ENCODE peak calls at places on chromosome 6, in seven cellular contexts. Z is GM23338, K is OCI-LY7, N is neural progenitor cell, R is GM23248, T is hepatocyte, H is PC-3. M is an unnamed sample.

GRCh38 chr6:66662196-66662595 is 955.2 kb upstream of the EYS start:
- DNase-seq in K (no peak), R (peak; percentile 2), Z (peak; percentile 45), T (peak; percentile 28), H (peak; percentile 52), N (peak; percentile 17), M (no peak)

GRCh38 chr6:2157441-2158127 is 87.8 kb downstream of the GMDS start:
- DNase-seq in R (peak; percentile 87), Z (no peak), N (no peak), T (no peak), K (no peak), H (no peak), M (peak; percentile 48)

GRCh38 chr6:79731471-79731870 is 100.3 kb downstream of the SH3BGRL2 start:
- DNase-seq in H (no peak), K (no peak), R (no peak), N (peak; percentile 87), T (no peak), Z (no peak), M (no peak)

GRCh38 chr6:125099211-125100017 is 54.2 kb upstream of the TPD52L1 start:
- DNase-seq in H (peak; percentile 60), N (peak; percentile 72), R (peak; percentile 82), T (peak; percentile 71), Z (peak; percentile 79), K (no peak), M (peak; percentile 49)

GRCh38 chr6:134123666-134124208 is 71.3 kb upstream of the SLC2A12 start:
- DNase-seq in N (peak; percentile 72), H (peak; percentile 74), R (peak; percentile 81), T (peak; percentile 74), K (peak; percentile 57), Z (peak; percentile 88), M (peak; percentile 94)

GRCh38 chr6:20448828-20449227 is 47.1 kb downstream of the E2F3 start:
- DNase-seq in R (no peak), K (no peak), T (peak; percentile 19), H (no peak), N (no peak), Z (no peak), M (no peak)

GRCh38 chr6:168031411-168032382 is 34.2 kb downstream of the KIF25 start:
- DNase-seq in H (no peak), K (no peak), T (no peak), Z (no peak), N (no peak), R (peak; percentile 79), M (no peak)

GRCh38 chr6:93424303-93425064 is 5.1 kb upstream of the EPHA7 start:
- DNase-seq in T (peak; percentile 39), K (peak; percentile 1), Z (peak; percentile 68), H (peak; percentile 29), N (peak; percentile 20), R (peak; percentile 30), M (no peak)

GRCh38 chr6:153150400-153150766 is 19.3 kb upstream of the RGS17 start:
- DNase-seq in Z (no peak), R (no peak), N (no peak), H (no peak), K (no peak), T (no peak), M (no peak)

GRCh38 chr6:27541212-27541931 is 68.5 kb upstream of the ZNF184 start:
- DNase-seq in T (no peak), H (peak; percentile 61), R (no peak), N (peak; percentile 39), Z (peak; percentile 71), K (no peak), M (peak; percentile 68)

GRCh38 chr6:156691018-156691417 is 86.2 kb upstream of the ARID1B start:
- DNase-seq in N (no peak), T (no peak), K (peak; percentile 52), Z (no peak), H (no peak), R (no peak), M (no peak)

GRCh38 chr6:41072836-41073202 is at the start of gene NFYA:
- DNase-seq in H (no peak), R (no peak), N (peak; percentile 100), K (no peak), Z (peak; percentile 99), T (no peak), M (no peak)

GRCh38 chr6:144467153-144467762 is 182.1 kb downstream of the UTRN start:
- DNase-seq in R (peak; percentile 35), T (no peak), N (no peak), K (no peak), Z (peak; percentile 14), H (no peak), M (no peak)

GRCh38 chr6:149028767-149029405 is 282.1 kb downstream of the UST start:
- DNase-seq in K (peak; percentile 89), N (peak; percentile 88), Z (peak; percentile 90), H (peak; percentile 88), R (peak; percentile 92), T (peak; percentile 92), M (peak; percentile 88)

GRCh38 chr6:131999545-132000146 is 48.5 kb upstream of the CCN2 start:
- DNase-seq in K (peak; percentile 18), H (no peak), T (no peak), R (no peak), Z (no peak), N (no peak), M (no peak)

GRCh38 chr6:133254552-133255228 is 13.5 kb downstream of the EYA4 start:
- DNase-seq in Z (no peak), N (no peak), K (no peak), R (peak; percentile 55), H (peak; percentile 57), T (no peak), M (no peak)

GRCh38 chr6:5736016-5736738 is 270.5 kb downstream of the NRN1 start:
- DNase-seq in Z (no peak), R (no peak), N (no peak), K (no peak), T (no peak), H (no peak), M (no peak)

GRCh38 chr6:47414517-47415167 is 62.9 kb upstream of the CD2AP start:
- DNase-seq in Z (peak; percentile 15), T (peak; percentile 60), R (peak; percentile 72), N (no peak), K (peak; percentile 60), H (peak; percentile 54), M (no peak)

DNA sequence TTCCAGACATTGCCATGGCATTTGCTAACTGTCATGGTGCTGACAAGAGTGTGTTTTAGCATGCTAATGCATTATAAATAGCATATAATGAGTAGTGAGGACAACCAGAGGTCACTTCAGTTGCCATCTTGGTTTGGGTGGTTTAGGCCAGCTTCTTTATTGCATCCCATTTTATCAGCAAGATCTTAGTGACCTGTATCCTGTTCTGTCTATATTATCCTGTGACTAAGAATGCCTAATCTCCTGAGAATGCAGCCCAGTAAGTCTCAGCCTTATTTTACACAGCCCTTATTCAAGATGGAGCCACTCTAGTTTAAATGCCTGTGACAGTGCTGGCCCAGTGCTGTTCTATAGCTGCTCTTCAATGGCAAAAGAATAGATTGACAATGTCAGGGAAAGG is 781.0 kb upstream of the ADGRB3 start:
- DNase-seq in Z (no peak), R (no peak), N (no peak), T (no peak), K (no peak), H (peak; percentile 35), M (no peak)
- TF ChIP-seq EZH2phosphoT487 in Z (no peak), R (no peak), N (no peak), T (no peak), K (no peak), H (no peak), M (no peak)

DNA sequence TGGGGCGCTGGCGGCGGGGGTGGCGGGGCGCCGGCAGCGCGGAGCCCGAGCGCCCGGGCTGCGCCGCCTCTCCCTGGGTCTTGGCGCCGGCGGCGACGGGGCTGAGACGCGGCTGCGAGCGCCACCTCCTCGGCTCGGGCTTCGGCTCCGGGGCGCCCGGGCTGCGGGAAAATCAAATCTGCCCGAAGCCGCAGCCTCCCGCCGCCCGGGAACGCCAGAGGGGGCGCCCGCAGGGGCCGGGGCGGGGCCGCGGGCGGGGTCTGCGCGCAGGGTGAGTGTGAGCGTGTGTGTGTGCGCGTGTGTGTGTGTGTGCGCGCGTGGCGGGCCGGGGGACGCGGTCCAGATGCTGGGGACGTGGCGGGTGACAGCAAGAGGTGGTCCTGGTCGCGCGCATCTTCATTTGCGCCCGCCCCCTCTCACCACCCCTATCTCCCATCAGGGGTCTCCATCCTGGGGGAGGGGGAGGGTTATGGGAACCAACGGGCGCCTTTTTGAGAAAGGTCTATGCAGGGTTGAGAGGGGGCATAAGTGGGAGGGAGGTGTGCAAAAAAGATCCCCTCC is 655 bp upstream of the CPNE5 start:
- DNase-seq in K (peak; percentile 11), R (peak; percentile 67), T (peak; percentile 65), Z (peak; percentile 65), N (peak; percentile 77), H (peak; percentile 22), M (peak; percentile 4)
- TF ChIP-seq EZH2phosphoT487 in K (no peak), R (no peak), T (no peak), Z (no peak), N (no peak), H (no peak), M (no peak)

DNA sequence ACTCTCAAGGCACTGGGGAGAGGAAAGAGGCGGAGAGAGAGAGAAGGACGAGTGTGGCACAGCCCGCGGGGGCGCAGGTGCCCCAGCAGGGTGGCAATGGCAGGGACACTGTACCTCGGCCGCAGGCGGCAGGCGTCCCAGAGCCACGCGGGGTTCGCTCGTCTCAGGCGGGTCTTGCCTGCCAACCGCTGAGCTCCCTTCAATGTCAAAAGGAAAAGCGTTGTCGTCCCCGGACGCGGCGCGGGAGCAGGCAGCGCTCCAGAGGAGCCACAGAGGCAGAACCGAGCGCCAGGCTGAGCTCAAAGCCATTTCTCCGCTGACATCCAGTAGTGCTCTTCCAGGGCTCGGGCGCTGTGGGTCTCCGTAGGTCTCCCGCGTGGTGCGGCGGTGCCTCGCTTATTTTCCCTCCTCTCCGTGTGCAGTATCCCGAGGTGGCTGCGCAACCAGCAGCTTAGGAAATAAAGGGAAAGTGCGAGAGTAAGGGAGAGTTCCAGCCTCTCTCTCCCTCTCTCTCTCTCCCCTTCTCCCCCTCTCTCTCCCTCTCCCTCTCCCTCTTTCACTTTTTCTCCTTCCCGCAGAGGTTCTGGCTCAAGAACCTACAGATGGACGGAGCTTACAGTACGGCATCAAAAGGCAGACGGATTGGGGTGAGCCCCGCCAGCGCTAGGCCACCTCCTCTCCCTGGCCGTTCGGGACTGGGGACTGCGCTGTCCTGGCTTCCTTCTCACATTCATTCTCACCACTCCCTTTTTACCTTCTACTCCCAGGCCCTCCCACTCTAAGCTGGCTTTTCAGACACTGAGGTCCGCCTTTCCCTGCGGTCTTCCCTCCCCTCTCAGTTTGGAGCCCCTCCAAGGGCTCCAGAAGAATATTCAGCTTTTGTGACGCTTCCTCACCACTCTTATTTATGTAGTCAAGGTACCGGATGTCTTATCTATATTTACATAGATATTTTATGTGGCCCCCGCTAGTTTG is at the start of gene LAMA4:
- DNase-seq in Z (peak; percentile 68), N (peak; percentile 59), H (peak; percentile 50), T (peak; percentile 45), R (peak; percentile 83), K (no peak), M (no peak)
- TF ChIP-seq EZH2phosphoT487 in Z (no peak), N (no peak), H (no peak), T (no peak), R (no peak), K (no peak), M (no peak)

DNA sequence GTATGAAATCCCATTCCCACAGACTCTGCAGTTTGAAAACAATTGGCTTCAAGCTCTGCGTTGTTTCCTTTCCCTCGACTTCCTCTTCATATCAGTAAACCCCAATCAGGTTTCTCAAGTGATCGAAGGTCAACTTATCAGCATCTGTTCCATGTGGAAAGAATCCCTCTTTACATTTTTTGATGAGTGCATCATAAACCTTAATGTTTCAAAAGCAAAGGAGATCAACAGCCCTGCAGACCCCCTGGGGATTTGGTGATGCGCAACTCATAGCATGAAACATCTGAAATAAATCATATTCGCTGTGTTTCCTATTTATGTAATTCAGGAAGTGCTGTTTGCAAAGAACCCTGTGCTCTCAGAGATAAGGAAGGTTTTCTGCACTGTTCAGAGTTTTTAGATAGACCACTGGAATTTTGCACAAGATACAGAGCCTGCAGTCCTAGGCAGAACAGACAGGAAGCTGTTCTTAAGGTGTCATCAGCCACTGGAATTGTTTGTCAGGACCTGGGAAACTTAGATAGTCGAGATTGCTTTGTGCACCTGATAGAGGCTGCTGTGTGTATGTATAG is 216.0 kb downstream of the HIVEP2 start:
- DNase-seq in K (peak; percentile 13), Z (no peak), T (peak; percentile 8), H (no peak), N (no peak), R (peak; percentile 53), M (no peak)
- TF ChIP-seq EZH2phosphoT487 in K (no peak), Z (no peak), T (no peak), H (no peak), N (no peak), R (no peak), M (no peak)